ENCODE peak calls at places on chromosomes 16 and 17, in six cellular contexts. One of them, this sample, is unnamed.

GRCh38 chr17:66904760-66905637 is 59.5 kb upstream of the CACNG4 start:
- DNase-seq in transverse colon: no peak
- DNase-seq in A673: peak; percentile 51
- DNase-seq in tibial artery: no peak
- DNase-seq in mesendoderm: no peak
- DNase-seq in sigmoid colon: no peak
- DNase-seq in this sample: no peak

GRCh38 chr17:31581022-31581483 is 189.6 kb downstream of the RAB11FIP4 start:
- DNase-seq in transverse colon: peak; percentile 59
- DNase-seq in A673: no peak
- DNase-seq in tibial artery: peak; percentile 92
- DNase-seq in mesendoderm: no peak
- DNase-seq in sigmoid colon: peak; percentile 92
- DNase-seq in this sample: peak; percentile 90

GRCh38 chr16:71630808-71631207 is 4.8 kb downstream of the MARVELD3 start:
- DNase-seq in transverse colon: no peak
- DNase-seq in A673: no peak
- DNase-seq in tibial artery: no peak
- DNase-seq in mesendoderm: peak; percentile 56
- DNase-seq in sigmoid colon: no peak
- DNase-seq in this sample: no peak

GRCh38 chr16:1772362-1772907 is at the start of gene EME2:
- DNase-seq in transverse colon: peak; percentile 58
- DNase-seq in A673: no peak
- DNase-seq in tibial artery: no peak
- DNase-seq in mesendoderm: no peak
- DNase-seq in sigmoid colon: no peak
- DNase-seq in this sample: peak; percentile 75

GRCh38 chr17:43418441-43419374 is 19.9 kb downstream of the ARL4D start:
- DNase-seq in transverse colon: peak; percentile 37
- DNase-seq in A673: peak; percentile 35
- DNase-seq in tibial artery: peak; percentile 86
- DNase-seq in mesendoderm: peak; percentile 77
- DNase-seq in sigmoid colon: peak; percentile 92
- DNase-seq in this sample: no peak

GRCh38 chr17:15947331-15947730 is 2.4 kb downstream of the ADORA2B start:
- DNase-seq in transverse colon: peak; percentile 72
- DNase-seq in A673: no peak
- DNase-seq in tibial artery: no peak
- DNase-seq in mesendoderm: no peak
- DNase-seq in sigmoid colon: no peak
- DNase-seq in this sample: no peak

GRCh38 chr17:37124074-37124824 is 175.5 kb downstream of the AATF start:
- DNase-seq in transverse colon: no peak
- DNase-seq in A673: no peak
- DNase-seq in tibial artery: no peak
- DNase-seq in mesendoderm: peak; percentile 61
- DNase-seq in sigmoid colon: no peak
- DNase-seq in this sample: no peak

GRCh38 chr17:13209091-13209490 is 191.3 kb upstream of the ELAC2 start:
- DNase-seq in transverse colon: no peak
- DNase-seq in A673: no peak
- DNase-seq in tibial artery: no peak
- DNase-seq in mesendoderm: no peak
- DNase-seq in sigmoid colon: no peak
- DNase-seq in this sample: no peak

GRCh38 chr16:27098366-27099050 is 31.8 kb downstream of the C16orf82 start:
- DNase-seq in transverse colon: no peak
- DNase-seq in A673: no peak
- DNase-seq in tibial artery: peak; percentile 6
- DNase-seq in mesendoderm: no peak
- DNase-seq in sigmoid colon: no peak
- DNase-seq in this sample: no peak

GRCh38 chr17:29617481-29618271 is 5.0 kb downstream of the CORO6 start:
- DNase-seq in transverse colon: peak; percentile 89
- DNase-seq in A673: no peak
- DNase-seq in tibial artery: peak; percentile 87
- DNase-seq in mesendoderm: peak; percentile 89
- DNase-seq in sigmoid colon: peak; percentile 86
- DNase-seq in this sample: peak; percentile 92

GRCh38 chr16:4746991-4747574 is 12.7 kb downstream of the DNAAF8 start:
- DNase-seq in transverse colon: no peak
- DNase-seq in A673: no peak
- DNase-seq in tibial artery: no peak
- DNase-seq in mesendoderm: no peak
- DNase-seq in sigmoid colon: no peak
- DNase-seq in this sample: peak; percentile 76

GRCh38 chr16:72809446-72809845 is 238.5 kb downstream of the ZFHX3 start:
- DNase-seq in transverse colon: no peak
- DNase-seq in A673: no peak
- DNase-seq in tibial artery: no peak
- DNase-seq in mesendoderm: no peak
- DNase-seq in sigmoid colon: no peak
- DNase-seq in this sample: no peak

GRCh38 chr17:36933174-36934143 is 3.8 kb upstream of the LHX1 start:
- DNase-seq in transverse colon: no peak
- DNase-seq in A673: no peak
- DNase-seq in tibial artery: no peak
- DNase-seq in mesendoderm: no peak
- DNase-seq in sigmoid colon: no peak
- DNase-seq in this sample: no peak

GRCh38 chr16:4846503-4846900 is 586 bp downstream of the GLYR1 start:
- DNase-seq in transverse colon: peak; percentile 71
- DNase-seq in A673: peak; percentile 25
- DNase-seq in tibial artery: no peak
- DNase-seq in mesendoderm: peak; percentile 78
- DNase-seq in sigmoid colon: peak; percentile 70
- DNase-seq in this sample: no peak

GRCh38 chr16:30574678-30575077 is 3.2 kb upstream of the ZNF688 start:
- DNase-seq in transverse colon: no peak
- DNase-seq in A673: no peak
- DNase-seq in tibial artery: no peak
- DNase-seq in mesendoderm: no peak
- DNase-seq in sigmoid colon: no peak
- DNase-seq in this sample: no peak

GRCh38 chr17:29347831-29348281 is 42.3 kb upstream of the TAOK1 start:
- DNase-seq in transverse colon: no peak
- DNase-seq in A673: peak; percentile 34
- DNase-seq in tibial artery: no peak
- DNase-seq in mesendoderm: no peak
- DNase-seq in sigmoid colon: no peak
- DNase-seq in this sample: no peak

GRCh38 chr17:18185391-18185790 is 1.8 kb downstream of the ALKBH5 start:
- DNase-seq in transverse colon: no peak
- DNase-seq in A673: peak; percentile 61
- DNase-seq in tibial artery: no peak
- DNase-seq in mesendoderm: peak; percentile 61
- DNase-seq in sigmoid colon: no peak
- DNase-seq in this sample: no peak

GRCh38 chr16:80166082-80166481 is 374.7 kb upstream of the DYNLRB2 start:
- DNase-seq in transverse colon: no peak
- DNase-seq in A673: no peak
- DNase-seq in tibial artery: no peak
- DNase-seq in mesendoderm: peak; percentile 1
- DNase-seq in sigmoid colon: no peak
- DNase-seq in this sample: no peak

DNA sequence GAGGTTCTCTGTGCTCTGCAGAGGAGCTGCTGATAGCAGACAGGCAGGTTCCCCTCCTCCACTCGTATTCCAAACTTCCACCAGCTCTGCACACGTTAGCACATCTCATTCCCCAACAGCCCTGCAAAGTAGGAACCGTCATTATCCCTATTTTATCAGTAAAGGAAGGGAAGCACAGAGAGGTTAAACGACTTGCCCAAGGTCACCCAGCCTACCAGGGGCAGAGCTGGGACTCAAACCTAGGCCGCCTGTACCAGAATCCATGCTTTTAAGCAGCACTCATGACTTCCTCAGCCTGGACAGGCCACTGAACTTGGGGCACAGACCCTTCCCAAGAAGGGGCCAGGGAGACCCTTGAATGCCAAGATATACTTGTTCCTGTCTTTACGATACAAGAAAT is 75.2 kb downstream of the CRISPLD2 start:
- DNase-seq in transverse colon: no peak
- DNase-seq in A673: no peak
- DNase-seq in tibial artery: no peak
- DNase-seq in mesendoderm: no peak
- DNase-seq in sigmoid colon: no peak
- DNase-seq in this sample: no peak
- H3K4me1 ChIP-seq in transverse colon: no peaks in the 10 kb centered on the region
- H3K4me1 ChIP-seq in A673: no peaks in the 10 kb centered on the region
- H3K4me1 ChIP-seq in tibial artery: no peaks in the 10 kb centered on the region
- H3K4me1 ChIP-seq in mesendoderm: no peaks in the 10 kb centered on the region
- H3K4me1 ChIP-seq in sigmoid colon: no peaks in the 10 kb centered on the region
- H3K4me1 ChIP-seq in this sample: no peaks in the 10 kb centered on the region

DNA sequence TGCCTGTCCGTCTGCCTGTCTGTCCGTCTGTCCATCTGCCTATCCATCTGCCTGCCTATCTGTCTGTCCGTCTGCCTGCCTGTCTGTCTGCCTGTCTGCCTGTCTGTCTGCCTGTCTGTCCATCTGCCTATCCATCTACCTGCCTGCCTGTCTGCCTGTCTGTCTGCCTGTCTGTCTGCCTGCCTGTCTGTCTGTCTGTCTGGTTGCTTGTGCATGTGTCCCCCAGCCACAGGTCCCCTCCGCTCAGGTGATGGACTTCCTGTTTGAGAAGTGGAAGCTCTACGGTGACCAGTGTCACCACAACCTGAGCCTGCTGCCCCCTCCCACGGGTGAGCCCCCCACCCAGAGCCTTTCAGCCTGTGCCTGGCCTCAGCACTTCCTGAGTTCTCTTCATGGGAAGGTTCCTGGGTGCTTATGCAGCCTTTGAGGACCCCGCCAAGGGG is 5.6 kb downstream of the GCGR start:
- DNase-seq in transverse colon: no peak
- DNase-seq in A673: no peak
- DNase-seq in tibial artery: no peak
- DNase-seq in mesendoderm: no peak
- DNase-seq in sigmoid colon: no peak
- DNase-seq in this sample: no peak
- H3K27ac ChIP-seq in transverse colon: no peak overlapping the region
- H3K27ac ChIP-seq in A673: no peak overlapping the region
- H3K27ac ChIP-seq in tibial artery: no peak overlapping the region
- H3K27ac ChIP-seq in mesendoderm: no peak overlapping the region
- H3K27ac ChIP-seq in sigmoid colon: no peak overlapping the region
- H3K27ac ChIP-seq in this sample: no peak overlapping the region

DNA sequence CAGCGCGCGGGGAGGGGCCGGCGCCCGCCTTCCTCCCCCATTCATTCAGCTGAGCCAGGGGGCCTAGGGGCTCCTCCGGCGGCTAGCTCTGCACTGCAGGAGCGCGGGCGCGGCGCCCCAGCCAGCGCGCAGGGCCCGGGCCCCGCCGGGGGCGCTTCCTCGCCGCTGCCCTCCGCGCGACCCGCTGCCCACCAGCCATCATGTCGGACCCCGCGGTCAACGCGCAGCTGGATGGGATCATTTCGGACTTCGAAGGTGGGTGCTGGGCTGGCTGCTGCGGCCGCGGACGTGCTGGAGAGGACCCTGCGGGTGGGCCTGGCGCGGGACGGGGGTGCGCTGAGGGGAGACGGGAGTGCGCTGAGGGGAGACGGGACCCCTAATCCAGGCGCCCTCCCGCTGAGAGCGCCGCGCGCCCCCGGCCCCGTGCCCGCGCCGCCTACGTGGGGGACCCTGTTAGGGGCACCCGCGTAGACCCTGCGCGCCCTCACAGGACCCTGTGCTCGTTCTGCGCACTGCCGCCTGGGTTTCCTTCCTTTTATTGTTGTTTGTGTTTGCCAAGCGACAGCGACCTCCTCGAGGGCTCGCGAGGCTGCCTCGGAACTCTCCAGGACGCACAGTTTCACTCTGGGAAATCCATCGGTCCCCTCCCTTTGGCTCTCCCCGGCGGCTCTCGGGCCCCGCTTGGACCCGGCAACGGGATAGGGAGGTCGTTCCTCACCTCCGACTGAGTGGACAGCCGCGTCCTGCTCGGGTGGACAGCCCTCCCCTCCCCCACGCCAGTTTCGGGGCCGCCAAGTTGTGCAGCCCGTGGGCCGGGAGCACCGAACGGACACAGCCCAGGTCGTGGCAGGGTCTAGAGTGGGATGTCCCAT is 232.8 kb downstream of the SEC14L1 start:
- DNase-seq in transverse colon: peak; percentile 37
- DNase-seq in A673: peak; percentile 74
- DNase-seq in tibial artery: peak; percentile 84
- DNase-seq in mesendoderm: peak; percentile 87
- DNase-seq in sigmoid colon: peak; percentile 77
- DNase-seq in this sample: peak; percentile 90
- H3K4me1 ChIP-seq in transverse colon: peaks cover 60% of the 10 kb centered on the region
- H3K4me1 ChIP-seq in A673: peaks cover 58% of the 10 kb centered on the region
- H3K4me1 ChIP-seq in tibial artery: peaks cover 66% of the 10 kb centered on the region
- H3K4me1 ChIP-seq in mesendoderm: peaks cover 20% of the 10 kb centered on the region
- H3K4me1 ChIP-seq in sigmoid colon: peaks cover 77% of the 10 kb centered on the region
- H3K4me1 ChIP-seq in this sample: peaks cover 76% of the 10 kb centered on the region

GRCh38 chr17:48611681-48612455 is 1.1 kb upstream of the HOXB7 start:
- DNase-seq in transverse colon: peak; percentile 59
- DNase-seq in A673: peak; percentile 73
- DNase-seq in tibial artery: no peak
- DNase-seq in mesendoderm: no peak
- DNase-seq in sigmoid colon: no peak
- DNase-seq in this sample: peak; percentile 60

GRCh38 chr17:48609754-48610281 is 999 bp downstream of the HOXB7 start:
- DNase-seq in transverse colon: no peak
- DNase-seq in A673: no peak
- DNase-seq in tibial artery: no peak
- DNase-seq in mesendoderm: no peak
- DNase-seq in sigmoid colon: no peak
- DNase-seq in this sample: no peak

GRCh38 chr17:48608921-48609505 is 1.8 kb downstream of the HOXB7 start:
- DNase-seq in transverse colon: no peak
- DNase-seq in A673: no peak
- DNase-seq in tibial artery: no peak
- DNase-seq in mesendoderm: no peak
- DNase-seq in sigmoid colon: no peak
- DNase-seq in this sample: no peak

GRCh38 chr17:48611213-48611612 is 396 bp upstream of the HOXB7 start:
- DNase-seq in transverse colon: no peak
- DNase-seq in A673: peak; percentile 61
- DNase-seq in tibial artery: no peak
- DNase-seq in mesendoderm: no peak
- DNase-seq in sigmoid colon: no peak
- DNase-seq in this sample: no peak

GRCh38 chr17:48610282-48611211 is at the start of gene HOXB7:
- DNase-seq in transverse colon: peak; percentile 88
- DNase-seq in A673: peak; percentile 87
- DNase-seq in tibial artery: no peak
- DNase-seq in mesendoderm: no peak
- DNase-seq in sigmoid colon: peak; percentile 88
- DNase-seq in this sample: peak; percentile 29
- H3K27ac ChIP-seq in transverse colon: peak within 1 kb of the TSS; percentile 90
- H3K27ac ChIP-seq in A673: peak within 1 kb of the TSS; percentile 96
- H3K27ac ChIP-seq in tibial artery: peak within 1 kb of the TSS; percentile 6
- H3K27ac ChIP-seq in mesendoderm: no peak within 1 kb of the TSS
- H3K27ac ChIP-seq in sigmoid colon: peak within 1 kb of the TSS; percentile 15
- H3K27ac ChIP-seq in this sample: no peak within 1 kb of the TSS